ENCODE peak calls at places on chromosomes 4 and X, in four cellular contexts. B is HepG2, I is GM12878, Q is K562. X is an unnamed sample.

GRCh38 chrX:15606064-15606590 is 5.4 kb upstream of the ACE2 start:
- DNase-seq in I (no peak), B (no peak), Q (no peak), X (no peak)

GRCh38 chr4:189792819-189793618 is 147.7 kb upstream of the FRG1 start:
- DNase-seq in I (no peak), B (peak; percentile 39), Q (peak; percentile 61), X (peak; percentile 18)

GRCh38 chr4:22237846-22238513 is 277.9 kb downstream of the ADGRA3 start:
- DNase-seq in B (peak; percentile 54), I (no peak), Q (no peak), X (no peak)

GRCh38 chr4:15894923-15895411 is 43.6 kb downstream of the FGFBP1 start:
- DNase-seq in Q (no peak), I (no peak), B (no peak), X (no peak)

GRCh38 chr4:87076690-87077358 is 142.0 kb downstream of the AFF1 start:
- DNase-seq in I (no peak), Q (no peak), B (no peak), X (no peak)

GRCh38 chr4:54986095-54986846 is 139.1 kb downstream of the KDR start:
- DNase-seq in I (no peak), B (no peak), Q (no peak), X (no peak)

GRCh38 chrX:94743478-94743877 is 1069.5 kb downstream of the FAM133A start:
- DNase-seq in B (no peak), I (peak; percentile 4), Q (no peak), X (no peak)

GRCh38 chrX:73855546-73855945 is 292.5 kb downstream of the CHIC1 start:
- DNase-seq in I (peak; percentile 31), Q (peak; percentile 17), B (peak; percentile 22), X (no peak)

GRCh38 chrX:78747471-78747870 is at the start of gene LPAR4:
- DNase-seq in I (no peak), Q (no peak), B (no peak), X (no peak)

GRCh38 chrX:7286461-7286860 is 138.5 kb upstream of the PUDP start:
- DNase-seq in B (no peak), Q (no peak), I (no peak), X (no peak)

GRCh38 chr4:183328832-183329231 is 6.6 kb upstream of the CLDN24 start:
- DNase-seq in B (peak; percentile 65), Q (no peak), I (no peak), X (no peak)

GRCh38 chr4:30718889-30719252 is 1.3 kb upstream of the PCDH7 start:
- DNase-seq in Q (no peak), I (no peak), B (no peak), X (no peak)

GRCh38 chr4:160299608-160300007 is 1196.7 kb downstream of the RAPGEF2 start:
- DNase-seq in Q (no peak), B (no peak), I (no peak), X (no peak)

GRCh38 chr4:158170691-158171455 is 2.0 kb downstream of the GASK1B start:
- DNase-seq in I (no peak), B (peak; percentile 55), Q (peak; percentile 31), X (no peak)

GRCh38 chr4:183408791-183409190 is 35.6 kb upstream of the CDKN2AIP start:
- DNase-seq in I (no peak), Q (no peak), B (no peak), X (no peak)

GRCh38 chrX:67544281-67544680 is 460 bp downstream of the AR start:
- DNase-seq in Q (no peak), I (no peak), B (no peak), X (no peak)

GRCh38 chrX:39484669-39485068 is 613.1 kb downstream of the BCOR start:
- DNase-seq in B (no peak), I (no peak), Q (no peak), X (no peak)

GRCh38 chr4:61556277-61556676 is 356.2 kb downstream of the ADGRL3 start:
- DNase-seq in I (no peak), B (peak; percentile 71), Q (no peak), X (no peak)

GRCh38 chrX:38656350-38656915 is 95.1 kb downstream of the TSPAN7 start:
- DNase-seq in I (no peak), Q (no peak), B (no peak), X (no peak)

GRCh38 chrX:115410731-115411435 is 121.4 kb downstream of the LUZP4 start:
- DNase-seq in I (no peak), B (no peak), Q (no peak), X (no peak)

GRCh38 chr4:165203541-165204461 is 3.6 kb upstream of the KLHL2 start:
- DNase-seq in I (no peak), B (no peak), Q (no peak), X (no peak)

GRCh38 chr4:87068591-87069021 is 133.8 kb downstream of the AFF1 start:
- DNase-seq in I (no peak), B (no peak), Q (no peak), X (no peak)

GRCh38 chrX:39764441-39764914 is 333.3 kb downstream of the BCOR start:
- DNase-seq in B (no peak), I (no peak), Q (no peak), X (no peak)

GRCh38 chr4:140579278-140579677 is 10.5 kb upstream of the UCP1 start:
- DNase-seq in Q (no peak), B (no peak), I (no peak), X (no peak)

GRCh38 chrX:134685662-134686061 is 27.4 kb upstream of the PLAC1 start:
- DNase-seq in Q (no peak), B (no peak), I (no peak), X (no peak)

GRCh38 chrX:110541266-110541665 is 182.6 kb downstream of the RTL9 start:
- DNase-seq in Q (no peak), B (no peak), I (no peak), X (no peak)

GRCh38 chrX:27660878-27661277 is 70.7 kb downstream of the DCAF8L2 start:
- DNase-seq in B (no peak), Q (no peak), I (no peak), X (no peak)

GRCh38 chr4:42570221-42570620 is 86.7 kb downstream of the ATP8A1 start:
- DNase-seq in I (no peak), B (no peak), Q (no peak), X (no peak)

GRCh38 chr4:151809716-151810115 is 48.9 kb upstream of the GATB start:
- DNase-seq in I (no peak), Q (no peak), B (no peak), X (no peak)

GRCh38 chrX:101639583-101639982 is 20.1 kb downstream of the ARMCX2 start:
- DNase-seq in B (no peak), Q (no peak), I (no peak), X (no peak)

GRCh38 chr4:24104173-24104572 is 214.3 kb upstream of the PPARGC1A start:
- DNase-seq in B (no peak), Q (no peak), I (no peak), X (no peak)

GRCh38 chrX:46125139-46125538 is 420.1 kb downstream of the ZNF674 start:
- DNase-seq in I (no peak), Q (no peak), B (no peak), X (no peak)

GRCh38 chr4:4677825-4678522 is 136.1 kb upstream of the STX18 start:
- DNase-seq in Q (peak; percentile 27), B (no peak), I (no peak), X (no peak)
- TF ChIP-seq TAF1 in Q (no peak), B (no peak), I (no peak), X (no peak)

GRCh38 chrX:21384178-21384577 is 10.0 kb downstream of the CNKSR2 start:
- DNase-seq in B (no peak), I (no peak), Q (no peak), X (no peak)

GRCh38 chrX:21383546-21383945 is 9.3 kb downstream of the CNKSR2 start:
- DNase-seq in B (no peak), Q (no peak), I (no peak), X (no peak)

GRCh38 chrX:21382715-21383114 is 8.5 kb downstream of the CNKSR2 start:
- DNase-seq in I (no peak), Q (no peak), B (no peak), X (no peak)
- TF ChIP-seq POLR2A in I (no peak), Q (no peak), B (no peak), X (no peak)

GRCh38 chr4:118967393-118967792 is 78.7 kb downstream of the SYNPO2 start:
- DNase-seq in I (no peak), Q (no peak), B (no peak), X (no peak)
- TF ChIP-seq TAF1 in I (no peak), Q (no peak), B (no peak), X (no peak)

GRCh38 chr4:76088719-76089118 is 14.2 kb downstream of the ART3 start:
- DNase-seq in B (no peak), I (no peak), Q (no peak), X (no peak)
- TF ChIP-seq POLR2A in B (no peak), I (no peak), Q (no peak), X (no peak)

DNA sequence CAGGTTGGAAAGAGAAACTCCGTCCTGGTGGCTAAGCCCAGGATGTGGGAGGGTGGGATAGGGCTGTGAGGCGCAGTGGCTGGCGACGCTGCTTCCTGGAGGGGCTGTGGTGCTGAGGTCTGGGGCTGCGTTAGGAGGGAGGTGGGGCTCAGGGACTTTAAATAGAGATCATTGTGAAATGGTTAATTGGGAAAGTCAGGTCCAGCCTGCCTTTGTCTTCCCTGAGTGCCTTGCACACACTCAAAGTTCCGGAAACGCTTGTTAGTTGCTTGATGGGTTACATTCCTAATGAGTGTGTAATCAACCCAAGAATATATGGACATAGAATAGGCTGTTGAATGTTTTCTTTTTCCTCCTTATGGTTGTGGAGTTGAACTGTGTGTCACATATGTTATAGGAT is 55.7 kb upstream of the CLDN34 start:
- DNase-seq in B (no peak), Q (no peak), I (no peak), X (no peak)
- TF ChIP-seq TAF1 in B (no peak), Q (no peak), I (no peak), X (no peak)

DNA sequence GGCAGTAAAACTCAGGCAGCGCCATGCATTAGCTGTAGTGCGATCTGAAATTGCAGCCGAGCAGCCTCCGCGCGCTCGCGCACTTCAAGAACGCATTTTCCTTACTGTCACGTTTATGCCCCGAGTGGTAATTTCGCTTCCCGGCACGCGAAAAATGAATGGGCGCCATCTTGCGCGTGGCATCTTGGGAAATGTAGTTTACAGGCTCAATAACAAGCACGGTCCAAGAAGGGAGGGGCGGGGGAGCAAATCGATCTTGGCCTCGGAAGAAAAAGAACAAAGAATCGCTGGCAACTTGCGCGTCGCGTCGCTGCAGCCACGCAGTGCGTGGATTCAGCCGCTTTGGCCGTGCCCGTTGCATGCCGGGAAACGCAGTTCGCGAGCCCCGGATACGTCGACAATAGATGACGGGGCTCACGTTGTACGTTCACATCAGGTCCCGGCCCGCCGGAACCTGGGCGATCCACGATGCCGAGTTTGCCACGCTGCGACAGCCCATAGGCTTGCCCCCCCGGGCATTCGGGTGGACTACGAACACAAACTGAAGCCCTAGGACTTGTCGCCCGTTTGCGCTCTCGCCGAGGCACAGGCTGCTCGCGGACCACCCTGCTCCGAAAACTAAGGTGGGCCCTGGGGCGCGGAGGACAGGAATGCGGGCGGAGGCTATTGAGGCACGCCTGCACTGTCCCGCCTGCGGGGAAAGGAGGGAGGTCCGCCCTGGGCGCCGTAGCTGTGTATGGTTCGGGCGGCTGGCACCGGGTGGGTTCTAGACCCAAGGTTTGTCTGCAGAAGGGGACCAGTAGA is at the start of gene FTSJ1:
- DNase-seq in I (peak; percentile 79), B (peak; percentile 76), Q (peak; percentile 77), X (peak; percentile 79)
- TF ChIP-seq POLR2A in I (peak; percentile 81), B (peak; percentile 50), Q (peak; percentile 79), X (peak; percentile 73)

GRCh38 chrX:21479695-21480280 is 105.6 kb downstream of the CNKSR2 start:
- DNase-seq in B (peak; percentile 48), Q (no peak), I (no peak), X (no peak)
- TF ChIP-seq TAF1 in B (no peak), Q (no peak), I (no peak), X (no peak)

X was measured in GM12892.